ENCODE peak calls at places on chromosomes 4 and X, in eight cellular contexts. N, P, R, Z, V, J, E and W are unnamed samples.

GRCh38 chr4:98573791-98574190 is 84.6 kb downstream of the TSPAN5 start:
- DNase-seq in R (no peak), J (no peak), P (no peak), E (no peak), Z (no peak), V (no peak), N (no peak), W (no peak)

GRCh38 chr4:121252224-121252806 is 88.2 kb upstream of the TNIP3 start:
- DNase-seq in J (peak), N (peak), P (no peak), R (peak), V (peak), E (peak), Z (peak), W (peak)

GRCh38 chr4:112765317-112765989 is 128.5 kb downstream of the LARP7 start:
- DNase-seq in N (no peak), E (no peak), P (no peak), J (no peak), Z (peak), R (no peak), V (peak), W (no peak)

GRCh38 chr4:7430965-7431695 is 3.6 kb downstream of the PSAPL1 start:
- DNase-seq in V (no peak), Z (no peak), R (no peak), E (peak), J (no peak), N (no peak), P (no peak), W (no peak)

GRCh38 chrX:38868941-38869378 is 67.7 kb downstream of the MID1IP1 start:
- DNase-seq in J (no peak), E (peak), N (no peak), V (peak), R (no peak), P (no peak), Z (peak), W (no peak)

GRCh38 chr4:139978692-139979091 is 175.3 kb downstream of the MAML3 start:
- DNase-seq in R (no peak), J (no peak), Z (no peak), E (no peak), V (no peak), P (no peak), N (no peak), W (no peak)

GRCh38 chr4:13329963-13330362 is 154.2 kb downstream of the RAB28 start:
- DNase-seq in J (no peak), E (no peak), V (peak), N (no peak), P (no peak), Z (peak), R (peak), W (no peak)

GRCh38 chrX:150018931-150019331 is 80.6 kb upstream of the EOLA2 start:
- DNase-seq in J (no peak), P (no peak), E (no peak), N (no peak), V (no peak), R (no peak), Z (peak), W (no peak)

GRCh38 chr4:43113196-43113595 is 220.7 kb downstream of the GRXCR1 start:
- DNase-seq in P (no peak), J (no peak), E (no peak), R (no peak), V (no peak), Z (no peak), N (no peak), W (no peak)

GRCh38 chrX:84729809-84730208 is 227.6 kb upstream of the HDX start:
- DNase-seq in V (peak), P (no peak), R (peak), E (peak), N (no peak), J (peak), Z (peak), W (no peak)

GRCh38 chr4:128376958-128377357 is 89.3 kb upstream of the PGRMC2 start:
- DNase-seq in N (no peak), Z (no peak), P (no peak), J (no peak), E (no peak), V (no peak), R (no peak), W (no peak)

GRCh38 chr4:90357117-90357710 is 230.0 kb downstream of the CCSER1 start:
- DNase-seq in R (peak), Z (peak), J (no peak), E (no peak), P (peak), N (no peak), V (peak), W (no peak)

GRCh38 chrX:47746446-47746845 is 87.5 kb upstream of the UXT start:
- DNase-seq in N (no peak), E (no peak), V (no peak), P (no peak), J (no peak), R (no peak), Z (no peak), W (no peak)

GRCh38 chr4:153495480-153496206 is 29.5 kb downstream of the TMEM131L start:
- DNase-seq in P (no peak), N (no peak), V (no peak), Z (no peak), J (peak), E (no peak), R (no peak), W (no peak)

GRCh38 chr4:20151436-20151835 is 100.3 kb upstream of the SLIT2 start:
- DNase-seq in R (no peak), E (no peak), Z (peak), V (no peak), J (no peak), P (no peak), N (no peak), W (no peak)

GRCh38 chr4:73523126-73523525 is 41.6 kb downstream of the AFM start:
- DNase-seq in J (no peak), N (no peak), R (peak), V (peak), P (no peak), Z (no peak), E (no peak), W (no peak)

GRCh38 chr4:165518024-165518616 is 139.3 kb downstream of the CPE start:
- DNase-seq in V (no peak), P (no peak), J (no peak), N (no peak), R (no peak), E (no peak), Z (no peak), W (no peak)

GRCh38 chr4:184028571-184028996 is 123.5 kb downstream of the STOX2 start:
- DNase-seq in Z (no peak), N (no peak), V (no peak), R (no peak), P (no peak), E (no peak), J (peak), W (no peak)

GRCh38 chr4:5143306-5143861 is 92.1 kb downstream of the STK32B start:
- DNase-seq in N (no peak), V (no peak), E (no peak), Z (no peak), P (no peak), R (no peak), J (no peak), W (no peak)

GRCh38 chr4:110487873-110488272 is 11.9 kb downstream of the ENPEP start:
- DNase-seq in Z (peak), P (no peak), N (no peak), J (no peak), V (peak), E (no peak), R (no peak), W (no peak)

GRCh38 chr4:65227628-65228027 is 442.7 kb downstream of the EPHA5 start:
- DNase-seq in E (no peak), Z (no peak), V (no peak), R (no peak), J (no peak), N (no peak), P (no peak), W (no peak)

GRCh38 chr4:52987401-52988056 is 125.4 kb downstream of the RASL11B start:
- DNase-seq in N (no peak), E (no peak), R (no peak), P (no peak), V (no peak), Z (no peak), J (no peak), W (no peak)

GRCh38 chrX:39605183-39605582 is 492.6 kb downstream of the BCOR start:
- DNase-seq in V (no peak), P (no peak), Z (peak), E (no peak), N (no peak), J (no peak), R (no peak), W (no peak)

GRCh38 chr4:184416913-184417734 is 57.2 kb downstream of the IRF2 start:
- DNase-seq in E (no peak), Z (peak), N (no peak), J (peak), V (peak), P (no peak), R (no peak), W (no peak)

GRCh38 chrX:1212532-1212931 is at the start of gene CRLF2:
- DNase-seq in J (no peak), E (no peak), V (peak), R (no peak), Z (peak), N (no peak), P (no peak), W (no peak)

GRCh38 chr4:85474818-85475630 is at the start of gene ARHGAP24:
- DNase-seq in P (peak), Z (peak), V (peak), R (peak), N (no peak), E (peak), J (no peak), W (no peak)

GRCh38 chr4:39668835-39669234 is 29.1 kb upstream of the UBE2K start:
- DNase-seq in E (no peak), J (no peak), P (no peak), V (no peak), N (no peak), R (no peak), Z (no peak), W (no peak)

GRCh38 chrX:132461886-132462285 is 27.0 kb downstream of the MBNL3 start:
- DNase-seq in V (no peak), E (no peak), N (no peak), R (no peak), P (no peak), Z (no peak), J (no peak), W (no peak)

GRCh38 chr4:35520059-35520458 is 724.3 kb downstream of the ARAP2 start:
- DNase-seq in E (no peak), P (no peak), V (peak), J (no peak), R (peak), Z (no peak), N (no peak), W (no peak)

GRCh38 chrX:145213504-145213903 is 33.8 kb upstream of the SPANXN1 start:
- DNase-seq in N (no peak), V (peak), P (no peak), E (no peak), J (no peak), R (no peak), Z (peak), W (no peak)

GRCh38 chrX:526295-527224 is 104.0 kb upstream of the SHOX start:
- DNase-seq in J (no peak), R (no peak), P (no peak), V (no peak), E (no peak), N (no peak), Z (no peak), W (no peak)

GRCh38 chrX:1205681-1206611 is 6.5 kb downstream of the CRLF2 start:
- DNase-seq in P (peak), E (no peak), J (peak), Z (peak), R (no peak), N (no peak), V (peak), W (no peak)

GRCh38 chrX:39309721-39310152 is 508.5 kb downstream of the MID1IP1 start:
- DNase-seq in R (no peak), E (peak), N (no peak), J (peak), P (peak), Z (no peak), V (no peak), W (no peak)

GRCh38 chr4:110073045-110073845 is 125.2 kb downstream of the ELOVL6 start:
- DNase-seq in E (peak), R (no peak), Z (no peak), N (no peak), J (no peak), P (no peak), V (no peak), W (no peak)

GRCh38 chrX:148601034-148601433 is 100.6 kb downstream of the AFF2 start:
- DNase-seq in N (no peak), V (peak), P (no peak), E (no peak), J (no peak), R (no peak), Z (peak), W (no peak)

GRCh38 chr4:14581741-14582140 is 420.5 kb upstream of the CPEB2 start:
- DNase-seq in N (no peak), J (no peak), V (no peak), Z (no peak), P (no peak), E (no peak), R (no peak), W (no peak)